ENCODE peak calls at places on chromosomes 6 and 20, in seven cellular contexts. One of them, this sample, is unnamed.

GRCh38 chr6:624979-625378 is 31.9 kb downstream of the HUS1B start:
- DNase-seq in activated CD8-positive, alpha-beta T cell treated with anti-CD3 and anti-CD28 coated beads for 36 hours: no peak
- DNase-seq in stomach: no peak
- DNase-seq in hepatocyte: peak
- DNase-seq in fibroblast of the aortic adventitia: peak
- DNase-seq in mammary epithelial cell: no peak
- DNase-seq in dorsolateral prefrontal cortex: no peak
- DNase-seq in this sample: no peak

GRCh38 chr20:4559106-4559505 is 162.6 kb upstream of the PRND start:
- DNase-seq in activated CD8-positive, alpha-beta T cell treated with anti-CD3 and anti-CD28 coated beads for 36 hours: no peak
- DNase-seq in stomach: no peak
- DNase-seq in hepatocyte: no peak
- DNase-seq in fibroblast of the aortic adventitia: no peak
- DNase-seq in mammary epithelial cell: no peak
- DNase-seq in dorsolateral prefrontal cortex: no peak
- DNase-seq in this sample: no peak

GRCh38 chr6:44917430-44917829 is 410.7 kb upstream of the RUNX2 start:
- DNase-seq in activated CD8-positive, alpha-beta T cell treated with anti-CD3 and anti-CD28 coated beads for 36 hours: no peak
- DNase-seq in stomach: no peak
- DNase-seq in hepatocyte: no peak
- DNase-seq in fibroblast of the aortic adventitia: no peak
- DNase-seq in mammary epithelial cell: peak
- DNase-seq in dorsolateral prefrontal cortex: no peak
- DNase-seq in this sample: no peak

GRCh38 chr6:147933201-147933600 is 409.4 kb upstream of the SASH1 start:
- DNase-seq in activated CD8-positive, alpha-beta T cell treated with anti-CD3 and anti-CD28 coated beads for 36 hours: no peak
- DNase-seq in stomach: no peak
- DNase-seq in hepatocyte: no peak
- DNase-seq in fibroblast of the aortic adventitia: no peak
- DNase-seq in mammary epithelial cell: no peak
- DNase-seq in dorsolateral prefrontal cortex: no peak
- DNase-seq in this sample: no peak

GRCh38 chr6:87756858-87757257 is 54.8 kb upstream of the AKIRIN2 start:
- DNase-seq in activated CD8-positive, alpha-beta T cell treated with anti-CD3 and anti-CD28 coated beads for 36 hours: peak
- DNase-seq in stomach: no peak
- DNase-seq in hepatocyte: no peak
- DNase-seq in fibroblast of the aortic adventitia: peak
- DNase-seq in mammary epithelial cell: peak
- DNase-seq in dorsolateral prefrontal cortex: peak
- DNase-seq in this sample: no peak

GRCh38 chr6:130602151-130602770 is 224.9 kb upstream of the SMLR1 start:
- DNase-seq in activated CD8-positive, alpha-beta T cell treated with anti-CD3 and anti-CD28 coated beads for 36 hours: peak
- DNase-seq in stomach: no peak
- DNase-seq in hepatocyte: peak
- DNase-seq in fibroblast of the aortic adventitia: peak
- DNase-seq in mammary epithelial cell: peak
- DNase-seq in dorsolateral prefrontal cortex: no peak
- DNase-seq in this sample: no peak

GRCh38 chr6:129686941-129687627 is 22.9 kb downstream of the ARHGAP18 start:
- DNase-seq in activated CD8-positive, alpha-beta T cell treated with anti-CD3 and anti-CD28 coated beads for 36 hours: peak
- DNase-seq in stomach: no peak
- DNase-seq in hepatocyte: no peak
- DNase-seq in fibroblast of the aortic adventitia: peak
- DNase-seq in mammary epithelial cell: peak
- DNase-seq in dorsolateral prefrontal cortex: no peak
- DNase-seq in this sample: no peak

GRCh38 chr6:156662025-156662445 is 115.1 kb upstream of the ARID1B start:
- DNase-seq in activated CD8-positive, alpha-beta T cell treated with anti-CD3 and anti-CD28 coated beads for 36 hours: peak
- DNase-seq in stomach: no peak
- DNase-seq in hepatocyte: peak
- DNase-seq in fibroblast of the aortic adventitia: peak
- DNase-seq in mammary epithelial cell: peak
- DNase-seq in dorsolateral prefrontal cortex: no peak
- DNase-seq in this sample: no peak

GRCh38 chr20:32456869-32457421 is 98.8 kb downstream of the ASXL1 start:
- DNase-seq in activated CD8-positive, alpha-beta T cell treated with anti-CD3 and anti-CD28 coated beads for 36 hours: peak
- DNase-seq in stomach: peak
- DNase-seq in hepatocyte: peak
- DNase-seq in fibroblast of the aortic adventitia: no peak
- DNase-seq in mammary epithelial cell: no peak
- DNase-seq in dorsolateral prefrontal cortex: no peak
- DNase-seq in this sample: peak

GRCh38 chr6:116221067-116221466 is 32.8 kb downstream of the TSPYL4 start:
- DNase-seq in activated CD8-positive, alpha-beta T cell treated with anti-CD3 and anti-CD28 coated beads for 36 hours: no peak
- DNase-seq in stomach: no peak
- DNase-seq in hepatocyte: no peak
- DNase-seq in fibroblast of the aortic adventitia: peak
- DNase-seq in mammary epithelial cell: no peak
- DNase-seq in dorsolateral prefrontal cortex: no peak
- DNase-seq in this sample: no peak

GRCh38 chr20:21432911-21433310 is 35.6 kb upstream of the NKX2-4 start:
- DNase-seq in activated CD8-positive, alpha-beta T cell treated with anti-CD3 and anti-CD28 coated beads for 36 hours: no peak
- DNase-seq in stomach: no peak
- DNase-seq in hepatocyte: no peak
- DNase-seq in fibroblast of the aortic adventitia: no peak
- DNase-seq in mammary epithelial cell: no peak
- DNase-seq in dorsolateral prefrontal cortex: no peak
- DNase-seq in this sample: no peak

GRCh38 chr20:17872920-17873319 is 95.7 kb downstream of the SNX5 start:
- DNase-seq in activated CD8-positive, alpha-beta T cell treated with anti-CD3 and anti-CD28 coated beads for 36 hours: no peak
- DNase-seq in stomach: no peak
- DNase-seq in hepatocyte: no peak
- DNase-seq in fibroblast of the aortic adventitia: peak
- DNase-seq in mammary epithelial cell: no peak
- DNase-seq in dorsolateral prefrontal cortex: no peak
- DNase-seq in this sample: no peak

GRCh38 chr6:111487656-111488055 is 4.6 kb upstream of the REV3L start:
- DNase-seq in activated CD8-positive, alpha-beta T cell treated with anti-CD3 and anti-CD28 coated beads for 36 hours: no peak
- DNase-seq in stomach: no peak
- DNase-seq in hepatocyte: no peak
- DNase-seq in fibroblast of the aortic adventitia: peak
- DNase-seq in mammary epithelial cell: peak
- DNase-seq in dorsolateral prefrontal cortex: no peak
- DNase-seq in this sample: no peak

GRCh38 chr6:26105109-26105730 is 18.0 kb downstream of the HFE start:
- DNase-seq in activated CD8-positive, alpha-beta T cell treated with anti-CD3 and anti-CD28 coated beads for 36 hours: no peak
- DNase-seq in stomach: no peak
- DNase-seq in hepatocyte: no peak
- DNase-seq in fibroblast of the aortic adventitia: no peak
- DNase-seq in mammary epithelial cell: no peak
- DNase-seq in dorsolateral prefrontal cortex: no peak
- DNase-seq in this sample: no peak

GRCh38 chr6:91653954-91654843 is 1067.3 kb upstream of the MAP3K7 start:
- DNase-seq in activated CD8-positive, alpha-beta T cell treated with anti-CD3 and anti-CD28 coated beads for 36 hours: no peak
- DNase-seq in stomach: no peak
- DNase-seq in hepatocyte: no peak
- DNase-seq in fibroblast of the aortic adventitia: no peak
- DNase-seq in mammary epithelial cell: no peak
- DNase-seq in dorsolateral prefrontal cortex: no peak
- DNase-seq in this sample: no peak

GRCh38 chr6:142885182-142885867 is 59.7 kb downstream of the HIVEP2 start:
- DNase-seq in activated CD8-positive, alpha-beta T cell treated with anti-CD3 and anti-CD28 coated beads for 36 hours: peak
- DNase-seq in stomach: no peak
- DNase-seq in hepatocyte: peak
- DNase-seq in fibroblast of the aortic adventitia: peak
- DNase-seq in mammary epithelial cell: peak
- DNase-seq in dorsolateral prefrontal cortex: no peak
- DNase-seq in this sample: no peak

DNA sequence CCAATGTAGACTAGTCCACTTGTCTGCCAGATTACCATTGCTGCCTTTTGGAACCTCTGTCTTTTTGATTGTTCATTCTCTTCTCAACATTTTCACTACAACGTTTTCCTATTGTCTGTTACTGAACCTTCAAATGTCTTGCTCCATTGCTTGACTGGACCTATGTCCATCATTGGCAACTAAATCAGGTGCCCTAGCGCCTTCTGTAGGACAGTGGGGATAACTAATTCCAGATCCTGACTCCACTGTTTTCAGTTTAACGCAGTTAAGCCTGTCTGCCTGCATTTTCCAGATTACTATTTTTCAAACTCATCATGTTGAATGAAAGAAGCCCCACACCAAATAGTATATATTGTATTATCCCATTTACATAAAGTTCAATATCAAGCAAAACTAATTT is 433.6 kb downstream of the RNF144B start:
- DNase-seq in activated CD8-positive, alpha-beta T cell treated with anti-CD3 and anti-CD28 coated beads for 36 hours: no peak
- DNase-seq in stomach: no peak
- DNase-seq in hepatocyte: no peak
- DNase-seq in fibroblast of the aortic adventitia: no peak
- DNase-seq in mammary epithelial cell: no peak
- DNase-seq in dorsolateral prefrontal cortex: no peak
- DNase-seq in this sample: no peak
- TF ChIP-seq CTCF in activated CD8-positive, alpha-beta T cell treated with anti-CD3 and anti-CD28 coated beads for 36 hours: no peak
- TF ChIP-seq CTCF in stomach: no peak
- TF ChIP-seq CTCF in hepatocyte: no peak
- TF ChIP-seq CTCF in fibroblast of the aortic adventitia: no peak
- TF ChIP-seq CTCF in mammary epithelial cell: no peak
- TF ChIP-seq CTCF in dorsolateral prefrontal cortex: no peak
- TF ChIP-seq CTCF in this sample: no peak

GRCh38 chr6:50824505-50824904 is 5.8 kb downstream of the TFAP2B start:
- DNase-seq in activated CD8-positive, alpha-beta T cell treated with anti-CD3 and anti-CD28 coated beads for 36 hours: no peak
- DNase-seq in stomach: no peak
- DNase-seq in hepatocyte: no peak
- DNase-seq in fibroblast of the aortic adventitia: no peak
- DNase-seq in mammary epithelial cell: no peak
- DNase-seq in dorsolateral prefrontal cortex: no peak
- DNase-seq in this sample: no peak
- TF ChIP-seq CTCF in activated CD8-positive, alpha-beta T cell treated with anti-CD3 and anti-CD28 coated beads for 36 hours: no peak
- TF ChIP-seq CTCF in stomach: no peak
- TF ChIP-seq CTCF in hepatocyte: no peak
- TF ChIP-seq CTCF in fibroblast of the aortic adventitia: no peak
- TF ChIP-seq CTCF in mammary epithelial cell: no peak
- TF ChIP-seq CTCF in dorsolateral prefrontal cortex: no peak
- TF ChIP-seq CTCF in this sample: no peak

DNA sequence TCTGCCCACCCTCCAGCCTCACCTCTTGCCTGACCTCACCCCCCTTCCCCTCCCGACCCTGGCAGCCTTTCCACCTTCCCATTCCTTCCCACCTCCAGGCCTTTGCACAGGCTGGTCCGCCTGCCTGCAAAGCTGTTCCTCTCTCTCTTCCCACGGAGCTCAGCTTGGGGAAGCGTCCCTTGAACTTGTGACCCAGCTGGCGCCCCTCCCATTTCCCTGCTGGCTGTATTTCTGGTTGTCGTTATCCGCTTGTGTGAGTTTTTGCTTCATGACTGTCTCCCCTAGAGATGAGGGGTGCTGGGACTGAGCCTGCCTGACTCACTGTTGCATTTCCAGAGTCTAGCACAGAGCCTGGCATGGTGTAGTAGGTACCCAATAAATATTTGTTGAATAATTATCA is 32.5 kb downstream of the VSTM2L start:
- DNase-seq in activated CD8-positive, alpha-beta T cell treated with anti-CD3 and anti-CD28 coated beads for 36 hours: no peak
- DNase-seq in stomach: no peak
- DNase-seq in hepatocyte: no peak
- DNase-seq in fibroblast of the aortic adventitia: no peak
- DNase-seq in mammary epithelial cell: no peak
- DNase-seq in dorsolateral prefrontal cortex: no peak
- DNase-seq in this sample: no peak
- TF ChIP-seq CTCF in activated CD8-positive, alpha-beta T cell treated with anti-CD3 and anti-CD28 coated beads for 36 hours: no peak
- TF ChIP-seq CTCF in stomach: no peak
- TF ChIP-seq CTCF in hepatocyte: no peak
- TF ChIP-seq CTCF in fibroblast of the aortic adventitia: no peak
- TF ChIP-seq CTCF in mammary epithelial cell: no peak
- TF ChIP-seq CTCF in dorsolateral prefrontal cortex: no peak
- TF ChIP-seq CTCF in this sample: no peak

GRCh38 chr6:33414592-33415271 is 3.2 kb downstream of the CUTA start:
- DNase-seq in activated CD8-positive, alpha-beta T cell treated with anti-CD3 and anti-CD28 coated beads for 36 hours: peak
- DNase-seq in stomach: no peak
- DNase-seq in hepatocyte: no peak
- DNase-seq in fibroblast of the aortic adventitia: no peak
- DNase-seq in mammary epithelial cell: no peak
- DNase-seq in dorsolateral prefrontal cortex: no peak
- DNase-seq in this sample: peak
- TF ChIP-seq CTCF in activated CD8-positive, alpha-beta T cell treated with anti-CD3 and anti-CD28 coated beads for 36 hours: peak
- TF ChIP-seq CTCF in stomach: no peak
- TF ChIP-seq CTCF in hepatocyte: peak
- TF ChIP-seq CTCF in fibroblast of the aortic adventitia: peak
- TF ChIP-seq CTCF in mammary epithelial cell: peak
- TF ChIP-seq CTCF in dorsolateral prefrontal cortex: no peak
- TF ChIP-seq CTCF in this sample: peak

This sample was measured in D721Med.